ENCODE peak calls at places on chromosomes 3 and 15, in seven cellular contexts. E is activated naive CD4-positive, alpha-beta T cell; T is GM19239; V is A549; L is activated T-cell treated with anti-CD3 and anti-CD28 coated beads for 1 hour; A is bronchial epithelial cell; R is AG10803. W is an unnamed sample.

GRCh38 chr3:62159693-62160092 is 213.7 kb downstream of the FEZF2 start:
- DNase-seq in E (no peak), V (no peak), A (no peak), R (peak), T (no peak), L (no peak), W (no peak)

GRCh38 chr3:15205934-15206661 is at the start of gene CAPN7:
- DNase-seq in T (peak), V (peak), E (no peak), A (peak), L (peak), R (peak), W (peak)

GRCh38 chr15:50767332-50767861 is 1.9 kb upstream of the SPPL2A start:
- DNase-seq in L (no peak), R (no peak), V (no peak), A (peak), E (no peak), T (no peak), W (no peak)

GRCh38 chr3:34207826-34208225 is 409.4 kb downstream of the PDCD6IP start:
- DNase-seq in A (no peak), L (no peak), T (no peak), R (peak), V (no peak), E (no peak), W (no peak)

GRCh38 chr3:135649361-135649760 is 316.2 kb upstream of the PPP2R3A start:
- DNase-seq in V (no peak), A (no peak), L (no peak), E (no peak), R (no peak), T (no peak), W (no peak)

GRCh38 chr3:18868911-18869689 is 279.2 kb upstream of the KCNH8 start:
- DNase-seq in A (peak), L (no peak), E (no peak), R (no peak), V (no peak), T (no peak), W (no peak)

GRCh38 chr15:68268405-68268804 is 9.1 kb upstream of the FEM1B start:
- DNase-seq in L (no peak), V (no peak), E (no peak), R (no peak), A (peak), T (no peak), W (no peak)

GRCh38 chr3:60933828-60934227 is 317.4 kb downstream of the FHIT start:
- DNase-seq in A (no peak), L (no peak), T (no peak), V (no peak), R (peak), E (no peak), W (no peak)

GRCh38 chr3:66407281-66408218 is 93.3 kb downstream of the LRIG1 start:
- DNase-seq in E (peak), R (peak), V (peak), T (peak), A (peak), L (peak), W (peak)

GRCh38 chr3:169811606-169812123 is 1.0 kb upstream of the LRRIQ4 start:
- DNase-seq in E (no peak), L (no peak), V (no peak), T (no peak), A (peak), R (peak), W (no peak)

GRCh38 chr3:159632124-159632523 is 356.5 kb upstream of the IL12A start:
- DNase-seq in V (no peak), E (no peak), L (no peak), A (no peak), T (no peak), R (no peak), W (no peak)

GRCh38 chr3:45981321-45982038 is 14.1 kb downstream of the FYCO1 start:
- DNase-seq in E (no peak), L (no peak), V (no peak), R (no peak), T (no peak), A (no peak), W (no peak)

GRCh38 chr3:122215592-122216298 is 32.3 kb downstream of the CASR start:
- DNase-seq in V (no peak), R (no peak), E (no peak), L (no peak), A (no peak), T (no peak), W (no peak)

GRCh38 chr15:76483752-76484151 is 147.2 kb downstream of the ISL2 start:
- DNase-seq in L (no peak), T (no peak), E (no peak), A (no peak), R (no peak), V (no peak), W (no peak)

GRCh38 chr15:67744331-67745058 is 80.8 kb upstream of the SKOR1 start:
- DNase-seq in T (no peak), R (peak), L (no peak), V (no peak), A (no peak), E (no peak), W (no peak)

GRCh38 chr15:90872481-90873184 is 4.2 kb downstream of the FURIN start:
- DNase-seq in V (no peak), E (no peak), A (peak), L (no peak), R (peak), T (no peak), W (no peak)

GRCh38 chr3:37935756-37936666 is 54.6 kb upstream of the VILL start:
- DNase-seq in L (no peak), A (peak), T (no peak), E (no peak), V (no peak), R (peak), W (no peak)

GRCh38 chr3:151404316-151404715 is 19.8 kb upstream of the P2RY12 start:
- DNase-seq in R (peak), V (no peak), L (no peak), T (no peak), A (peak), E (no peak), W (no peak)

GRCh38 chr3:112688819-112689218 is 47.9 kb upstream of the CCDC80 start:
- DNase-seq in L (no peak), A (peak), V (no peak), E (no peak), R (no peak), T (no peak), W (no peak)

GRCh38 chr3:58021072-58021959 is 13.1 kb downstream of the FLNB start:
- DNase-seq in V (no peak), R (no peak), T (no peak), E (no peak), L (no peak), A (peak), W (no peak)

GRCh38 chr15:63473007-63473748 is 31.2 kb upstream of the USP3 start:
- DNase-seq in V (no peak), L (no peak), T (no peak), R (no peak), A (no peak), E (no peak), W (no peak)

GRCh38 chr15:62390793-62391543 is 225.9 kb upstream of the C2CD4B start:
- DNase-seq in T (peak), E (no peak), R (peak), A (no peak), V (peak), L (peak), W (no peak)

GRCh38 chr15:42137461-42138261 is 18.8 kb downstream of the PLA2G4F start:
- DNase-seq in E (no peak), A (peak), V (peak), R (peak), T (no peak), L (no peak), W (no peak)

GRCh38 chr15:39444729-39445470 is 136.0 kb upstream of the THBS1 start:
- DNase-seq in V (no peak), A (no peak), E (no peak), R (no peak), L (no peak), T (no peak), W (no peak)

GRCh38 chr15:88498991-88499390 is 31.5 kb downstream of the MRPS11 start:
- DNase-seq in V (no peak), E (no peak), A (no peak), R (no peak), L (no peak), T (no peak), W (no peak)

GRCh38 chr3:59759298-59760169 is 709.7 kb upstream of the CFAP20DC start:
- DNase-seq in E (peak), A (no peak), T (no peak), R (peak), L (no peak), V (no peak), W (no peak)

GRCh38 chr15:68082735-68083134 is 28.6 kb downstream of the PIAS1 start:
- DNase-seq in E (no peak), V (no peak), R (no peak), T (no peak), A (no peak), L (no peak), W (no peak)